ENCODE peak calls at places on chromosomes 11 and 22, in four cellular contexts. W is IMR-90, N is H9, Y is neuronal stem cell. C is an unnamed sample.
A peak's percentile ranks its signal among the peaks of the same experiment; 100 is the strongest.

GRCh38 chr11:98455500-98456186 is 565.1 kb upstream of the CNTN5 start:
- DNase-seq in W (no peak), N (peak; percentile 69), Y (no peak), C (no peak)

GRCh38 chr22:22168190-22168940 is 76.2 kb upstream of the VPREB1 start:
- DNase-seq in W (peak; percentile 61), N (peak; percentile 37), Y (no peak), C (peak; percentile 6)

GRCh38 chr11:96714689-96715088 is 324.9 kb downstream of the JRKL start:
- DNase-seq in W (no peak), N (no peak), Y (no peak), C (no peak)

GRCh38 chr11:121321614-121322243 is 29.2 kb downstream of the SC5D start:
- DNase-seq in W (peak; percentile 1), N (peak; percentile 67), Y (peak; percentile 12), C (no peak)

GRCh38 chr22:17083255-17083654 is 1.5 kb upstream of the IL17RA start:
- DNase-seq in W (no peak), N (no peak), Y (no peak), C (no peak)

GRCh38 chr11:115333106-115333505 is 171.1 kb downstream of the CADM1 start:
- DNase-seq in W (peak; percentile 65), N (no peak), Y (no peak), C (no peak)

GRCh38 chr11:63572026-63572688 is 9.0 kb upstream of the PLAAT2 start:
- DNase-seq in W (no peak), N (peak; percentile 18), Y (no peak), C (no peak)

GRCh38 chr22:30826670-30827355 is 132.1 kb downstream of the OSBP2 start:
- DNase-seq in W (no peak), N (no peak), Y (no peak), C (no peak)

GRCh38 chr22:43561421-43562178 is 149.8 kb downstream of the MPPED1 start:
- DNase-seq in W (no peak), N (peak; percentile 26), Y (no peak), C (no peak)

GRCh38 chr11:2072551-2073261 is 66.5 kb downstream of the IGF2 start:
- DNase-seq in W (peak; percentile 30), N (no peak), Y (no peak), C (no peak)

GRCh38 chr11:18791175-18792065 is at the start of gene PTPN5:
- DNase-seq in W (no peak), N (peak; percentile 66), Y (peak; percentile 70), C (no peak)

GRCh38 chr22:38927033-38927789 is 30.2 kb upstream of the APOBEC3A start:
- DNase-seq in W (peak; percentile 37), N (peak; percentile 89), Y (peak; percentile 59), C (peak; percentile 49)

GRCh38 chr22:41469218-41469851 is 418 bp downstream of the ACO2 start:
- DNase-seq in W (no peak), N (no peak), Y (no peak), C (no peak)

GRCh38 chr22:27885977-27886842 is 32.8 kb downstream of the PITPNB start:
- DNase-seq in W (peak; percentile 98), N (no peak), Y (peak; percentile 38), C (peak; percentile 81)

GRCh38 chr11:73384531-73384870 is 8.3 kb downstream of the RELT start:
- DNase-seq in W (no peak), N (no peak), Y (no peak), C (no peak)

GRCh38 chr11:73382183-73382582 is 6.0 kb downstream of the RELT start:
- DNase-seq in W (no peak), N (no peak), Y (no peak), C (no peak)

GRCh38 chr11:73384127-73384441 is 7.9 kb downstream of the RELT start:
- DNase-seq in W (no peak), N (no peak), Y (no peak), C (no peak)

GRCh38 chr11:73382747-73383146 is 6.5 kb downstream of the RELT start:
- DNase-seq in W (no peak), N (no peak), Y (no peak), C (no peak)

DNA sequence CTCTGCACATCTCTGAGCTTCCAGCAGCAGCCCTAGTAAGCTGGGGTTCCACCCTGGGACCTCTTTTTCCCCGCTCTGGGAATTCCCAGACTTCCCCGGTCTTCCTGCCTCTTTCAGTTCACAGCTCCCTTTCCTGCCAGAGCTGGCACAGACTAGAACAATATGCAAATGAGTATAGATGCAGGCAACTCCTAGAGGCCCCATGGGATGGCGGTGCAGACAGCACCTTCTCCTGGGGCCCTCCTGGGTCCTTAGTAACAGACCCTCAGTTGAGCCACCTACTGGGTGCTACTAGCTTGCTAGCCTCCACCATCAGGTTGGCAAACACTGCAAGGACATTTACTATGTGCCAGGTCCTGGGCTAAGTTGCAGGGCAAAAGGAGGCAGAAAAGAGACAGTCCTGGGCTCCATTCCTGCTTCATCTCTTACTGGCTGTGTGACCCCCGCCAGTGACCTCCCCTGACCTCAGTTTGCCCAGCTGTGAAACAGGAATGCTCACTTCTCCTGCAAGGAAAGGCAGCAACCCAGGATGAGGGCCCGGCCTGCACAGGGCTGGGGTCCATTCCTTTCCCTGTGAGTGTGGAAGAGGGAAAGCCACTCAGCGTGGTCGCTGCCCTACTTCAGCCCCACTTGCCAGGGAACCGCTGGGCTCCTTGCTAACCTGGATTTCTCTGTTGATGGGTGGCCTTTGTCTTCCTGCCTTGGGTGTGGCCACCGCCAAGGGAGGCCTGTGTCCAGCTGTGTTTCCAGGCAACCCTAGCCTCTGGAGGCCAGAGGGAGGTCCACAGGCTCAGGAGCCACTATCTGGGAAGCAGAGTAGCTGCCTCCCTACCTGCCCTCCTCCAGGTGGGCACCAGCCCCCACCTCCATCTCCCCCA is 7.3 kb downstream of the RELT start:
- DNase-seq in W (no peak), N (no peak), Y (no peak), C (no peak)
- H3K18ac ChIP-seq in W (no peak overlapping the region), N (no peak overlapping the region), Y (peak overlapping the region; percentile 63), C (peak overlapping the region; percentile 26)

DNA sequence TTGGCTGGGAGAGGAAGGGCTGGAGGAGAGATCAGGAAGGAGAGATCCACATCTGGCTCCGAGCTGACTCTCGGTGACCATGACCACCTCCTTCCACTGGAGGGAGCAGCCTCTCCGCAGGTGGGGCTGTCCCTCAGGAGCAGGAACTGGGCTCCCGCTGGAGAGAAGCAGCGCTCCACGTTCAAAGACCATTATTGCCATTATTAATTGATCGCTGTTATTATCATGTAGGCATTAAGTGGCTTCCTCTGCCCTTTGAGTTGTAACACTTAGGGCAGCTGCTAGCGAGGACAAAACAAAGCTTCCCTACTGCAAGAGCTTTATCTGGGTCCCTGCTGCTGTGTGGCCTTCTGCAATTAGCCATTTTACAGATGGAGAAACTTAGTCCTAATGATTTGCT is 251.9 kb downstream of the ST3GAL4 start:
- DNase-seq in W (peak; percentile 66), N (peak; percentile 87), Y (peak; percentile 59), C (peak; percentile 67)
- H3K18ac ChIP-seq in W (no peak overlapping the region), N (no peak overlapping the region), Y (no peak overlapping the region), C (no peak overlapping the region)

GRCh38 chr22:20079745-20080444 is at the start of gene DGCR8:
- DNase-seq in W (peak; percentile 93), N (peak; percentile 94), Y (peak; percentile 92), C (peak; percentile 85)
- H3K18ac ChIP-seq in W (peak within 1 kb of the TSS; percentile 98), N (peak within 1 kb of the TSS; percentile 91), Y (peak within 1 kb of the TSS; percentile 89), C (peak within 1 kb of the TSS; percentile 77)

GRCh38 chr11:32316846-32317525 is 118.4 kb downstream of the WT1 start:
- DNase-seq in W (no peak), N (no peak), Y (no peak), C (no peak)

GRCh38 chr11:32312865-32313403 is 122.4 kb downstream of the WT1 start:
- DNase-seq in W (peak; percentile 52), N (peak; percentile 73), Y (no peak), C (peak; percentile 93)

GRCh38 chr11:32316232-32316631 is 119.1 kb downstream of the WT1 start:
- DNase-seq in W (no peak), N (no peak), Y (no peak), C (no peak)

GRCh38 chr11:32317646-32318045 is 117.7 kb downstream of the WT1 start:
- DNase-seq in W (no peak), N (no peak), Y (no peak), C (no peak)

GRCh38 chr11:32315121-32315520 is 120.2 kb downstream of the WT1 start:
- DNase-seq in W (no peak), N (no peak), Y (no peak), C (no peak)
- H3K18ac ChIP-seq in W (no peak overlapping the region), N (no peak overlapping the region), Y (no peak overlapping the region), C (no peak overlapping the region)

DNA sequence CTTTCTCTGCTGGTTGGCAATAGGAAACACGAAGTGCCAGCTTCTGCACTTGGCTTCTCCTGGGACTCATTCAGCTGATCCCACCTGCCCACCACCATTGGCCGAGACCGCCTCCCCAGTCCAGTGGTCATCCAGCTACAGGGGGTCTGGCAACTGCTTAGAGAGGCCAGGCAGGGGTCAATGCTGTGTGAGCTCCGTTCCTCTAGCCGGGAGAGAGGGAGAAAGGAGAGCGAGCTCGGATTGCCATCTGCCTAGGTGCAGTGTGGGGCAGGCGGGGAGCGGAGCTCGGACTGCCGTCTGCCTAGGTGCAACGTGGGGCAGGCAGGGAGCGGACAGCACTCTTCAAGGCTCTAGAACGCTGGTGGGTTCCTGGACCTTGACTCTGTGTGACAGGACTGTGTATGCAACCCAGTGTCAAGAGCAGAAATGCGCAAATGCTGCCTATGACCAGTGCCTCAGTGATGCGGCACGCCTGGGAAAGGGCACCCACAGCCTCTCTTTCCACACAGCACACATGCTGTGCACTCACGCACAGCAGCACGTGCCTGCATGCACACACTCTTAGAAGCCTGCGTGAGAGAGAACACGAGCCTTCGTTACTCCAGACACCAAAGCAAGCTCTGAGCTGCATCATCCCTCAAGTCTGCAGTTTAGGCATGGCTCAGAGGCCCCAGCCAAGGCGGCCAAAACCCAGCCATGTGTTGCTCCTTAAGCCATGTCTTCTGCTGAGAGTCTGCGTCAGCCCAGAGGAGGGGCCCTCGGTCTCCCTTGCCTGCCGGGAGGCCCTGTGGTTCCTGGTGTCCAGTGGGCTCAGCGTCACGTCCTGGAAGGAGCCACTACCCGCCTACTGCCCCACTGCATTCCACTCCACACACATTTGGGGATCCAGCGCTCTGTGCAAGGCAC is 26.8 kb upstream of the JAM3 start:
- DNase-seq in W (no peak), N (no peak), Y (no peak), C (no peak)
- H3K18ac ChIP-seq in W (no peak overlapping the region), N (no peak overlapping the region), Y (peak overlapping the region; percentile 46), C (no peak overlapping the region)

GRCh38 chr11:66289548-66290331 is 797 bp upstream of the YIF1A start:
- DNase-seq in W (no peak), N (peak; percentile 93), Y (peak; percentile 85), C (peak; percentile 77)
- H3K18ac ChIP-seq in W (peak overlapping the region; percentile 28), N (no peak overlapping the region), Y (peak overlapping the region; percentile 93), C (peak overlapping the region; percentile 61)

DNA sequence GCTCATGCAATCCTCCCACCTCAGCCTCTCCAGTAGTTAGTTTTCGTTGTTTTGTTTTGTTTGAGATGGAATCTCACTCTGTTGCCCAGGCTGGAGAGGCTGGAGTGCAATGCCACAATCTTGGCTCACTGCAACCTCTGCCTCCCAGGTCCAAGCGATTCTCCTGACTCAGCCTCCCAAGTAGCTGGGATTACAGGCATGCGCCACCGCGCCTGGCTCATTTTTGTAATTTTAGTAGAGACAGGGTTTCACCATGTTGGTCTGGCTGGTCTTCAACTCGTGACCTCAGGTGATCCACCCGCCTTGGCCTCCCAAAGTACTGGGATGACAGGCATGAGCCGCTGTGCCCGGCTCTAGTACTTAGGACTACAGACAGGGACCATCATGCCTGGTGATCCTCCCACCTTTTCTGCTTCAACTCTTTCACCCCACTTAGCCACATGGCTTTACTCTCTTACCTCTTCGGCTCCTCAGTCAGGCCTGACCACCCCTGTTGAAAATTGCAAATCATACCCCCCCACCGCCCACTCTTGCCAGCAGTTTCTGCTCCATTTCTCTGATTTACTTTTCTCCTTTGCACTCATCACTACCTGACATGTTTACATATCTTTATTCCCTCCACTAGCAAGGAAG is 157.1 kb upstream of the GRK3 start:
- DNase-seq in W (no peak), N (no peak), Y (no peak), C (peak; percentile 81)
- H3K18ac ChIP-seq in W (no peak overlapping the region), N (no peak overlapping the region), Y (no peak overlapping the region), C (no peak overlapping the region)

C was measured in trophoblast cell.